ENCODE peak calls at places on chromosomes 5 and 9, in seven cellular contexts. T is transverse colon, Z is sigmoid colon, R is heart left ventricle, V is tibial nerve, F is upper lobe of left lung, N is spleen. M is an unnamed sample. For H3K36me3, the result is how much of the 10 kb centered on the place peaks cover.

GRCh38 chr9:115328228-115328627 is 210.3 kb upstream of the TNC start:
- DNase-seq in T (peak), R (peak), Z (peak), V (no peak), F (no peak), N (no peak), M (no peak)

GRCh38 chr5:141490271-141490670 is 1.4 kb downstream of the PCDHGC5 start:
- DNase-seq in N (no peak), V (no peak), T (no peak), R (no peak), F (no peak), Z (no peak), M (no peak)

GRCh38 chr5:29811914-29812679 is 1381.4 kb upstream of the CDH6 start:
- DNase-seq in R (no peak), N (no peak), T (no peak), Z (no peak), V (no peak), F (no peak), M (no peak)

GRCh38 chr5:66848749-66849641 is 252.8 kb downstream of the MAST4 start:
- DNase-seq in Z (no peak), N (no peak), T (no peak), R (no peak), F (no peak), V (no peak), M (no peak)

GRCh38 chr9:136482046-136482792 is 621 bp downstream of the SEC16A start:
- DNase-seq in R (no peak), Z (peak), T (peak), V (no peak), F (peak), N (no peak), M (no peak)

GRCh38 chr5:33980030-33980429 is 4.5 kb downstream of the SLC45A2 start:
- DNase-seq in Z (no peak), V (no peak), T (no peak), F (no peak), N (no peak), R (no peak), M (no peak)

GRCh38 chr9:92717201-92718085 is 47.2 kb downstream of the BICD2 start:
- DNase-seq in N (peak), T (peak), F (peak), R (no peak), Z (no peak), V (no peak), M (no peak)

GRCh38 chr5:140113180-140113698 is 670 bp upstream of the PURA start:
- DNase-seq in V (no peak), F (no peak), R (peak), N (no peak), Z (peak), T (peak), M (no peak)

GRCh38 chr9:94685359-94685758 is 41.1 kb upstream of the AOPEP start:
- DNase-seq in R (no peak), Z (no peak), F (no peak), N (no peak), T (no peak), V (no peak), M (no peak)

GRCh38 chr5:74543162-74543995 is 97.1 kb downstream of the ENC1 start:
- DNase-seq in R (no peak), Z (no peak), T (no peak), F (no peak), N (no peak), V (no peak), M (no peak)

GRCh38 chr5:67363963-67364362 is 167.4 kb upstream of the CD180 start:
- DNase-seq in V (no peak), R (no peak), T (no peak), F (no peak), Z (no peak), N (no peak), M (no peak)

GRCh38 chr5:73948720-73949119 is 322.7 kb downstream of the ARHGEF28 start:
- DNase-seq in R (peak), N (no peak), Z (no peak), T (no peak), F (no peak), V (no peak), M (no peak)

GRCh38 chr9:134716067-134716466 is 74.5 kb downstream of the COL5A1 start:
- DNase-seq in Z (no peak), F (no peak), T (no peak), V (no peak), N (no peak), R (no peak), M (no peak)

GRCh38 chr5:171521219-171521633 is 101.8 kb downstream of the FGF18 start:
- DNase-seq in N (peak), V (no peak), F (no peak), T (no peak), Z (no peak), R (no peak), M (no peak)

GRCh38 chr5:115379622-115380344 is 83.3 kb upstream of the CCDC112 start:
- DNase-seq in F (peak), N (no peak), Z (no peak), T (peak), V (no peak), R (no peak), M (no peak)

GRCh38 chr5:54895816-54896341 is 89.5 kb downstream of the ESM1 start:
- DNase-seq in Z (no peak), F (no peak), R (no peak), N (no peak), V (no peak), T (no peak), M (no peak)

GRCh38 chr5:134370306-134370870 is 981 bp upstream of the UBE2B start:
- DNase-seq in T (no peak), F (no peak), Z (no peak), R (no peak), V (no peak), N (no peak), M (no peak)

GRCh38 chr5:74647096-74647495 is 6.6 kb upstream of the ENC1 start:
- DNase-seq in T (no peak), R (no peak), V (no peak), N (no peak), Z (no peak), F (no peak), M (no peak)

GRCh38 chr5:151890299-151890698 is 34.4 kb downstream of the GLRA1 start:
- DNase-seq in R (no peak), V (no peak), F (no peak), Z (no peak), N (no peak), T (no peak), M (no peak)

GRCh38 chr5:176364765-176365662 is at the start of gene ARL10:
- DNase-seq in N (peak), F (peak), R (peak), V (no peak), T (peak), Z (no peak), M (no peak)

GRCh38 chr9:128390150-128390812 is 19.1 kb downstream of the URM1 start:
- DNase-seq in Z (no peak), R (no peak), N (no peak), F (no peak), T (no peak), V (no peak), M (no peak)

GRCh38 chr9:114389612-114390368 is 2.0 kb upstream of the AKNA start:
- DNase-seq in F (no peak), T (no peak), R (peak), N (peak), Z (no peak), V (no peak), M (no peak)

GRCh38 chr9:13213337-13213736 is 66.2 kb downstream of the MPDZ start:
- DNase-seq in V (no peak), T (no peak), F (no peak), N (no peak), R (no peak), Z (no peak), M (no peak)

GRCh38 chr5:170302729-170303501 is 5.3 kb upstream of the LCP2 start:
- DNase-seq in Z (peak), N (peak), R (peak), V (no peak), T (no peak), F (peak), M (no peak)

GRCh38 chr5:181187500-181188213 is 17.3 kb downstream of the TRIM7 start:
- DNase-seq in T (peak), R (peak), V (peak), F (peak), Z (peak), N (peak), M (no peak)

GRCh38 chr5:142644127-142644526 is 41.8 kb downstream of the FGF1 start:
- DNase-seq in F (no peak), N (no peak), R (no peak), V (no peak), Z (no peak), T (no peak), M (no peak)

GRCh38 chr9:112020680-112021596 is 124.3 kb downstream of the UGCG start:
- DNase-seq in R (no peak), N (no peak), Z (no peak), T (no peak), F (no peak), V (no peak), M (no peak)

GRCh38 chr9:76414656-76415055 is 20.4 kb upstream of the RFK start:
- DNase-seq in N (no peak), T (no peak), V (no peak), F (no peak), R (no peak), Z (no peak), M (no peak)

DNA sequence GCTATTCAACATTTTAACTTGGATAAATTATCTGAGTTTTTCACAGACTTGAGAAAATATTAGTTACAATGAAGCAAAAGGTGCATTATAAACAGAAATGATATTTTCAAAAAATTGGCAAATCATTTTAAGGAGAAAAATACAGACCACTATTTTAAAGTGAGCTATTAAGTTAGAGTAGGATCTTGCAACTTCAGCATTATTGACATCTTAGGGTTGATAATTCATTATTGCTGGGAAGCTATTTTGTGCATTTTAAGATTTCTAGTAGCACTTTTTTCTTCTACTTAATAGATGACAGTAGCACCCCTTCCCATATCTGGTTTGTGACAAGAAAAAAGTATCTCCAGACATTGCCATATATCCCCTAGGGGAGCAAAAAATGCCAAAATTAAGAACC is 774.1 kb downstream of the CDH12 start:
- DNase-seq in T (no peak), Z (no peak), V (no peak), F (no peak), N (no peak), R (no peak), M (no peak)
- TF ChIP-seq CTCF in T (no peak), Z (no peak), V (no peak), F (no peak), N (no peak), R (no peak), M (no peak)

GRCh38 chr5:1331861-1332405 is 13.0 kb downstream of the CLPTM1L start:
- DNase-seq in Z (no peak), T (no peak), F (no peak), N (peak), V (no peak), R (no peak), M (no peak)
- H3K36me3 ChIP-seq in Z (half or more), T (under half), F (half or more), N (under half), V (under half), R (under half), M (under half)

GRCh38 chr9:23799521-23799920 is 26.5 kb downstream of the ELAVL2 start:
- DNase-seq in F (no peak), T (no peak), Z (no peak), N (no peak), V (no peak), R (no peak), M (no peak)

GRCh38 chr9:23801523-23801922 is 24.5 kb downstream of the ELAVL2 start:
- DNase-seq in V (no peak), Z (no peak), F (no peak), T (no peak), N (no peak), R (no peak), M (no peak)

GRCh38 chr9:23803216-23803615 is 22.8 kb downstream of the ELAVL2 start:
- DNase-seq in Z (no peak), T (no peak), V (no peak), N (no peak), R (no peak), F (no peak), M (no peak)

GRCh38 chr9:23798325-23798724 is 27.7 kb downstream of the ELAVL2 start:
- DNase-seq in T (no peak), V (no peak), F (no peak), R (no peak), Z (no peak), N (no peak), M (no peak)
- TF ChIP-seq POLR2A in T (no peak), V (no peak), F (no peak), R (no peak), Z (no peak), N (no peak), M (no peak)

GRCh38 chr5:90264930-90265857 is 144.4 kb downstream of the CETN3 start:
- DNase-seq in F (peak), T (peak), R (peak), N (peak), Z (peak), V (peak), M (no peak)
- TF ChIP-seq CTCF in F (peak), T (peak), R (peak), N (peak), Z (peak), V (peak), M (peak)

GRCh38 chr9:5470122-5470521 is 19.8 kb downstream of the CD274 start:
- DNase-seq in T (no peak), N (no peak), Z (no peak), F (no peak), R (no peak), V (no peak), M (no peak)

GRCh38 chr9:5470816-5471215 is 20.5 kb downstream of the CD274 start:
- DNase-seq in T (no peak), F (no peak), V (no peak), N (no peak), R (no peak), Z (no peak), M (no peak)

GRCh38 chr9:5468850-5469249 is 18.5 kb downstream of the CD274 start:
- DNase-seq in F (no peak), Z (no peak), V (no peak), T (no peak), R (no peak), N (no peak), M (no peak)

GRCh38 chr9:5466776-5467175 is 16.4 kb downstream of the CD274 start:
- DNase-seq in F (no peak), Z (no peak), N (no peak), R (no peak), T (no peak), V (no peak), M (no peak)
- H3K36me3 ChIP-seq in F (half or more), Z (under half), N (under half), R (under half), T (under half), V (under half), M (under half)

GRCh38 chr9:8572209-8572608 is 772.6 kb upstream of the DMAC1 start:
- DNase-seq in R (no peak), V (no peak), T (no peak), F (no peak), N (no peak), Z (no peak), M (no peak)
- TF ChIP-seq POLR2A in R (no peak), V (no peak), T (no peak), F (no peak), N (no peak), Z (no peak), M (no peak)